ENCODE peak calls at places on chromosomes 12 and 14, in four cellular contexts. One of them, this sample, is unnamed.

GRCh38 chr12:88650715-88651114 is 70.4 kb upstream of the KITLG start:
- DNase-seq in NCI-H1417 treated with DMSO at 0.1 percent for 48 hours: no peak
- DNase-seq in naive B cell: no peak
- DNase-seq in PC-9: no peak
- DNase-seq in this sample: no peak

GRCh38 chr14:58298880-58299664 is 717 bp downstream of the ARID4A start:
- DNase-seq in NCI-H1417 treated with DMSO at 0.1 percent for 48 hours: no peak
- DNase-seq in naive B cell: peak; percentile 70
- DNase-seq in PC-9: no peak
- DNase-seq in this sample: peak; percentile 61

GRCh38 chr14:105938055-105938863 is 411.9 kb downstream of the TMEM121 start:
- DNase-seq in NCI-H1417 treated with DMSO at 0.1 percent for 48 hours: no peak
- DNase-seq in naive B cell: no peak
- DNase-seq in PC-9: no peak
- DNase-seq in this sample: no peak

GRCh38 chr12:1213205-1213604 is 222.2 kb downstream of the ERC1 start:
- DNase-seq in NCI-H1417 treated with DMSO at 0.1 percent for 48 hours: no peak
- DNase-seq in naive B cell: no peak
- DNase-seq in PC-9: no peak
- DNase-seq in this sample: no peak

GRCh38 chr12:55930771-55931316 is at the start of gene DGKA:
- DNase-seq in NCI-H1417 treated with DMSO at 0.1 percent for 48 hours: no peak
- DNase-seq in naive B cell: peak; percentile 28
- DNase-seq in PC-9: peak; percentile 59
- DNase-seq in this sample: peak; percentile 53

GRCh38 chr14:36070056-36071043 is 106.2 kb downstream of the PTCSC3 start:
- DNase-seq in NCI-H1417 treated with DMSO at 0.1 percent for 48 hours: peak; percentile 29
- DNase-seq in naive B cell: no peak
- DNase-seq in PC-9: peak; percentile 54
- DNase-seq in this sample: peak; percentile 31

GRCh38 chr12:109847166-109847700 is 14.0 kb upstream of the TRPV4 start:
- DNase-seq in NCI-H1417 treated with DMSO at 0.1 percent for 48 hours: no peak
- DNase-seq in naive B cell: no peak
- DNase-seq in PC-9: no peak
- DNase-seq in this sample: no peak

GRCh38 chr12:79886917-79887519 is 47.9 kb downstream of the PPP1R12A start:
- DNase-seq in NCI-H1417 treated with DMSO at 0.1 percent for 48 hours: no peak
- DNase-seq in naive B cell: peak; percentile 11
- DNase-seq in PC-9: peak; percentile 47
- DNase-seq in this sample: peak; percentile 26

GRCh38 chr14:44166611-44167010 is 340.5 kb downstream of the FSCB start:
- DNase-seq in NCI-H1417 treated with DMSO at 0.1 percent for 48 hours: no peak
- DNase-seq in naive B cell: no peak
- DNase-seq in PC-9: no peak
- DNase-seq in this sample: no peak

GRCh38 chr14:83433618-83434017 is 1900.0 kb upstream of the SEL1L start:
- DNase-seq in NCI-H1417 treated with DMSO at 0.1 percent for 48 hours: no peak
- DNase-seq in naive B cell: no peak
- DNase-seq in PC-9: no peak
- DNase-seq in this sample: no peak

GRCh38 chr12:8692573-8692972 is 5.2 kb upstream of the RIMKLB start:
- DNase-seq in NCI-H1417 treated with DMSO at 0.1 percent for 48 hours: peak; percentile 24
- DNase-seq in naive B cell: no peak
- DNase-seq in PC-9: no peak
- DNase-seq in this sample: no peak

GRCh38 chr12:119613319-119613936 is 19.9 kb downstream of the TMEM233 start:
- DNase-seq in NCI-H1417 treated with DMSO at 0.1 percent for 48 hours: no peak
- DNase-seq in naive B cell: no peak
- DNase-seq in PC-9: no peak
- DNase-seq in this sample: no peak

GRCh38 chr12:76943004-76943403 is 64.2 kb upstream of the CSRP2 start:
- DNase-seq in NCI-H1417 treated with DMSO at 0.1 percent for 48 hours: no peak
- DNase-seq in naive B cell: no peak
- DNase-seq in PC-9: no peak
- DNase-seq in this sample: no peak

GRCh38 chr12:55743967-55744931 is 1.3 kb downstream of the GDF11 start:
- DNase-seq in NCI-H1417 treated with DMSO at 0.1 percent for 48 hours: no peak
- DNase-seq in naive B cell: no peak
- DNase-seq in PC-9: no peak
- DNase-seq in this sample: no peak

GRCh38 chr12:124174949-124175348 is 119.9 kb upstream of the RFLNA start:
- DNase-seq in NCI-H1417 treated with DMSO at 0.1 percent for 48 hours: no peak
- DNase-seq in naive B cell: no peak
- DNase-seq in PC-9: no peak
- DNase-seq in this sample: no peak

GRCh38 chr12:64665506-64665905 is 55.2 kb downstream of the RASSF3 start:
- DNase-seq in NCI-H1417 treated with DMSO at 0.1 percent for 48 hours: no peak
- DNase-seq in naive B cell: peak; percentile 46
- DNase-seq in PC-9: no peak
- DNase-seq in this sample: no peak

GRCh38 chr12:120640840-120641833 is 711 bp downstream of the CABP1 start:
- DNase-seq in NCI-H1417 treated with DMSO at 0.1 percent for 48 hours: no peak
- DNase-seq in naive B cell: peak; percentile 44
- DNase-seq in PC-9: peak; percentile 44
- DNase-seq in this sample: peak; percentile 49

GRCh38 chr14:51666831-51667230 is 15.1 kb downstream of the FRMD6 start:
- DNase-seq in NCI-H1417 treated with DMSO at 0.1 percent for 48 hours: no peak
- DNase-seq in naive B cell: no peak
- DNase-seq in PC-9: no peak
- DNase-seq in this sample: no peak

GRCh38 chr14:102050625-102051024 is 36.2 kb downstream of the HSP90AA1 start:
- DNase-seq in NCI-H1417 treated with DMSO at 0.1 percent for 48 hours: no peak
- DNase-seq in naive B cell: no peak
- DNase-seq in PC-9: no peak
- DNase-seq in this sample: no peak

GRCh38 chr12:68080577-68080976 is 79.0 kb downstream of the IFNG start:
- DNase-seq in NCI-H1417 treated with DMSO at 0.1 percent for 48 hours: no peak
- DNase-seq in naive B cell: no peak
- DNase-seq in PC-9: no peak
- DNase-seq in this sample: no peak

GRCh38 chr12:42262271-42262670 is 24.2 kb upstream of the YAF2 start:
- DNase-seq in NCI-H1417 treated with DMSO at 0.1 percent for 48 hours: no peak
- DNase-seq in naive B cell: no peak
- DNase-seq in PC-9: no peak
- DNase-seq in this sample: no peak

GRCh38 chr12:92145481-92145730 is 240 bp downstream of the BTG1 start:
- DNase-seq in NCI-H1417 treated with DMSO at 0.1 percent for 48 hours: no peak
- DNase-seq in naive B cell: no peak
- DNase-seq in PC-9: no peak
- DNase-seq in this sample: no peak

GRCh38 chr12:131701705-131702572 is 9.0 kb upstream of the SFSWAP start:
- DNase-seq in NCI-H1417 treated with DMSO at 0.1 percent for 48 hours: no peak
- DNase-seq in naive B cell: no peak
- DNase-seq in PC-9: no peak
- DNase-seq in this sample: no peak

GRCh38 chr14:90412058-90412457 is 15.2 kb downstream of the CALM1 start:
- DNase-seq in NCI-H1417 treated with DMSO at 0.1 percent for 48 hours: no peak
- DNase-seq in naive B cell: no peak
- DNase-seq in PC-9: no peak
- DNase-seq in this sample: no peak

GRCh38 chr14:92846162-92846897 is 52.2 kb downstream of the GOLGA5 start:
- DNase-seq in NCI-H1417 treated with DMSO at 0.1 percent for 48 hours: no peak
- DNase-seq in naive B cell: no peak
- DNase-seq in PC-9: no peak
- DNase-seq in this sample: peak; percentile 59

GRCh38 chr12:52584156-52584682 is 10.6 kb upstream of the KRT74 start:
- DNase-seq in NCI-H1417 treated with DMSO at 0.1 percent for 48 hours: no peak
- DNase-seq in naive B cell: no peak
- DNase-seq in PC-9: no peak
- DNase-seq in this sample: no peak

GRCh38 chr14:85316701-85317100 is 213.2 kb upstream of the FLRT2 start:
- DNase-seq in NCI-H1417 treated with DMSO at 0.1 percent for 48 hours: no peak
- DNase-seq in naive B cell: no peak
- DNase-seq in PC-9: no peak
- DNase-seq in this sample: no peak

GRCh38 chr14:94897092-94897491 is 127.2 kb upstream of the GSC start:
- DNase-seq in NCI-H1417 treated with DMSO at 0.1 percent for 48 hours: no peak
- DNase-seq in naive B cell: no peak
- DNase-seq in PC-9: no peak
- DNase-seq in this sample: no peak

GRCh38 chr14:65415613-65416012 is 3.1 kb downstream of the FUT8 start:
- DNase-seq in NCI-H1417 treated with DMSO at 0.1 percent for 48 hours: no peak
- DNase-seq in naive B cell: no peak
- DNase-seq in PC-9: no peak
- DNase-seq in this sample: no peak

GRCh38 chr12:124484526-124484953 is 82.9 kb downstream of the NCOR2 start:
- DNase-seq in NCI-H1417 treated with DMSO at 0.1 percent for 48 hours: no peak
- DNase-seq in naive B cell: no peak
- DNase-seq in PC-9: no peak
- DNase-seq in this sample: peak; percentile 59

GRCh38 chr12:94545937-94546771 is 86.5 kb upstream of the CEP83 start:
- DNase-seq in NCI-H1417 treated with DMSO at 0.1 percent for 48 hours: no peak
- DNase-seq in naive B cell: no peak
- DNase-seq in PC-9: peak; percentile 56
- DNase-seq in this sample: no peak

GRCh38 chr14:106665814-106666213 is 1139.4 kb downstream of the TMEM121 start:
- DNase-seq in NCI-H1417 treated with DMSO at 0.1 percent for 48 hours: no peak
- DNase-seq in naive B cell: no peak
- DNase-seq in PC-9: no peak
- DNase-seq in this sample: peak; percentile 25

GRCh38 chr12:108969622-108970021 is 51.2 kb downstream of the SVOP start:
- DNase-seq in NCI-H1417 treated with DMSO at 0.1 percent for 48 hours: no peak
- DNase-seq in naive B cell: no peak
- DNase-seq in PC-9: no peak
- DNase-seq in this sample: no peak

GRCh38 chr12:62813031-62813829 is 121.7 kb downstream of the PPM1H start:
- DNase-seq in NCI-H1417 treated with DMSO at 0.1 percent for 48 hours: no peak
- DNase-seq in naive B cell: no peak
- DNase-seq in PC-9: no peak
- DNase-seq in this sample: no peak

GRCh38 chr12:105840384-105840783 is 298.4 kb downstream of the NUAK1 start:
- DNase-seq in NCI-H1417 treated with DMSO at 0.1 percent for 48 hours: no peak
- DNase-seq in naive B cell: no peak
- DNase-seq in PC-9: no peak
- DNase-seq in this sample: no peak

GRCh38 chr12:105880824-105881388 is 257.8 kb downstream of the NUAK1 start:
- DNase-seq in NCI-H1417 treated with DMSO at 0.1 percent for 48 hours: no peak
- DNase-seq in naive B cell: no peak
- DNase-seq in PC-9: no peak
- DNase-seq in this sample: no peak

GRCh38 chr12:104049278-104050257 is at the start of gene GLT8D2:
- DNase-seq in NCI-H1417 treated with DMSO at 0.1 percent for 48 hours: no peak
- DNase-seq in naive B cell: no peak
- DNase-seq in PC-9: peak; percentile 34
- DNase-seq in this sample: no peak